ENCODE peak calls at places on chromosome 13, in ten cellular contexts. One of them, this sample, is unnamed.

GRCh38 chr13:87356314-87356713 is 314.9 kb upstream of the SLITRK5 start:
- DNase-seq in substantia nigra: no peak
- DNase-seq in left ventricle myocardium inferior: no peak
- DNase-seq in M059J: peak
- DNase-seq in IMR-90: no peak
- DNase-seq in neural crest cell: no peak
- DNase-seq in aorta: no peak
- DNase-seq in T-helper 1 cell: no peak
- DNase-seq in RWPE1: no peak
- DNase-seq in heart right ventricle: no peak
- DNase-seq in this sample: no peak

GRCh38 chr13:93328943-93329342 is 102.3 kb downstream of the GPC6 start:
- DNase-seq in left ventricle myocardium inferior: no peak
- DNase-seq in RWPE1: no peak
- DNase-seq in aorta: no peak
- DNase-seq in M059J: no peak
- DNase-seq in IMR-90: peak
- DNase-seq in heart right ventricle: no peak
- DNase-seq in T-helper 1 cell: no peak
- DNase-seq in substantia nigra: no peak
- DNase-seq in neural crest cell: no peak
- DNase-seq in this sample: no peak

GRCh38 chr13:43469791-43470190 is 317.0 kb downstream of the ENOX1 start:
- DNase-seq in neural crest cell: no peak
- DNase-seq in left ventricle myocardium inferior: no peak
- DNase-seq in IMR-90: peak
- DNase-seq in RWPE1: no peak
- DNase-seq in T-helper 1 cell: no peak
- DNase-seq in substantia nigra: no peak
- DNase-seq in heart right ventricle: no peak
- DNase-seq in aorta: no peak
- DNase-seq in M059J: no peak
- DNase-seq in this sample: no peak

GRCh38 chr13:100636441-100636840 is 38.2 kb downstream of the TMTC4 start:
- DNase-seq in RWPE1: no peak
- DNase-seq in T-helper 1 cell: no peak
- DNase-seq in M059J: no peak
- DNase-seq in substantia nigra: no peak
- DNase-seq in aorta: no peak
- DNase-seq in heart right ventricle: no peak
- DNase-seq in IMR-90: no peak
- DNase-seq in neural crest cell: no peak
- DNase-seq in left ventricle myocardium inferior: no peak
- DNase-seq in this sample: no peak

GRCh38 chr13:27797228-27797624 is 4.9 kb downstream of the GSX1 start:
- DNase-seq in RWPE1: peak
- DNase-seq in heart right ventricle: no peak
- DNase-seq in M059J: peak
- DNase-seq in neural crest cell: peak
- DNase-seq in left ventricle myocardium inferior: no peak
- DNase-seq in aorta: no peak
- DNase-seq in substantia nigra: no peak
- DNase-seq in IMR-90: peak
- DNase-seq in T-helper 1 cell: no peak
- DNase-seq in this sample: no peak

GRCh38 chr13:102395174-102395573 is 6.7 kb downstream of the FGF14 start:
- DNase-seq in T-helper 1 cell: no peak
- DNase-seq in neural crest cell: no peak
- DNase-seq in IMR-90: no peak
- DNase-seq in M059J: no peak
- DNase-seq in aorta: no peak
- DNase-seq in RWPE1: no peak
- DNase-seq in left ventricle myocardium inferior: no peak
- DNase-seq in substantia nigra: no peak
- DNase-seq in heart right ventricle: no peak
- DNase-seq in this sample: no peak

GRCh38 chr13:106297283-106297682 is 238.2 kb downstream of the EFNB2 start:
- DNase-seq in heart right ventricle: no peak
- DNase-seq in RWPE1: no peak
- DNase-seq in IMR-90: no peak
- DNase-seq in neural crest cell: no peak
- DNase-seq in aorta: no peak
- DNase-seq in substantia nigra: no peak
- DNase-seq in M059J: no peak
- DNase-seq in T-helper 1 cell: no peak
- DNase-seq in left ventricle myocardium inferior: no peak
- DNase-seq in this sample: no peak

GRCh38 chr13:101749584-101749983 is 297.1 kb downstream of the ITGBL1 start:
- DNase-seq in neural crest cell: no peak
- DNase-seq in T-helper 1 cell: no peak
- DNase-seq in M059J: no peak
- DNase-seq in left ventricle myocardium inferior: no peak
- DNase-seq in aorta: no peak
- DNase-seq in substantia nigra: no peak
- DNase-seq in heart right ventricle: no peak
- DNase-seq in IMR-90: no peak
- DNase-seq in RWPE1: no peak
- DNase-seq in this sample: no peak

GRCh38 chr13:34207334-34207733 is 389.4 kb downstream of the RFC3 start:
- DNase-seq in aorta: peak
- DNase-seq in IMR-90: peak
- DNase-seq in RWPE1: peak
- DNase-seq in M059J: peak
- DNase-seq in left ventricle myocardium inferior: peak
- DNase-seq in substantia nigra: no peak
- DNase-seq in heart right ventricle: peak
- DNase-seq in T-helper 1 cell: no peak
- DNase-seq in neural crest cell: no peak
- DNase-seq in this sample: no peak

GRCh38 chr13:96223231-96223630 is 133.3 kb downstream of the HS6ST3 start:
- DNase-seq in RWPE1: no peak
- DNase-seq in substantia nigra: no peak
- DNase-seq in M059J: no peak
- DNase-seq in heart right ventricle: peak
- DNase-seq in left ventricle myocardium inferior: peak
- DNase-seq in IMR-90: no peak
- DNase-seq in aorta: no peak
- DNase-seq in neural crest cell: no peak
- DNase-seq in T-helper 1 cell: no peak
- DNase-seq in this sample: no peak

GRCh38 chr13:52827839-52828238 is 20.6 kb downstream of the PCDH8 start:
- DNase-seq in neural crest cell: no peak
- DNase-seq in T-helper 1 cell: no peak
- DNase-seq in IMR-90: no peak
- DNase-seq in substantia nigra: no peak
- DNase-seq in heart right ventricle: no peak
- DNase-seq in RWPE1: no peak
- DNase-seq in M059J: no peak
- DNase-seq in left ventricle myocardium inferior: no peak
- DNase-seq in aorta: no peak
- DNase-seq in this sample: no peak

GRCh38 chr13:51834581-51835158 is 10.3 kb downstream of the TMEM272 start:
- DNase-seq in aorta: no peak
- DNase-seq in T-helper 1 cell: no peak
- DNase-seq in IMR-90: no peak
- DNase-seq in RWPE1: no peak
- DNase-seq in heart right ventricle: no peak
- DNase-seq in substantia nigra: no peak
- DNase-seq in M059J: no peak
- DNase-seq in left ventricle myocardium inferior: no peak
- DNase-seq in neural crest cell: no peak
- DNase-seq in this sample: no peak

GRCh38 chr13:97726664-97727235 is 226.7 kb upstream of the IPO5 start:
- DNase-seq in heart right ventricle: no peak
- DNase-seq in RWPE1: no peak
- DNase-seq in IMR-90: no peak
- DNase-seq in left ventricle myocardium inferior: no peak
- DNase-seq in neural crest cell: no peak
- DNase-seq in substantia nigra: no peak
- DNase-seq in aorta: no peak
- DNase-seq in M059J: no peak
- DNase-seq in T-helper 1 cell: no peak
- DNase-seq in this sample: no peak

GRCh38 chr13:91247768-91248167 is 99.7 kb upstream of the MIR17HG start:
- DNase-seq in substantia nigra: no peak
- DNase-seq in RWPE1: peak
- DNase-seq in heart right ventricle: no peak
- DNase-seq in T-helper 1 cell: no peak
- DNase-seq in IMR-90: no peak
- DNase-seq in left ventricle myocardium inferior: no peak
- DNase-seq in neural crest cell: no peak
- DNase-seq in M059J: no peak
- DNase-seq in aorta: no peak
- DNase-seq in this sample: no peak

GRCh38 chr13:54484166-54484565 is 1455.6 kb downstream of the OLFM4 start:
- DNase-seq in left ventricle myocardium inferior: no peak
- DNase-seq in aorta: no peak
- DNase-seq in IMR-90: no peak
- DNase-seq in RWPE1: no peak
- DNase-seq in neural crest cell: no peak
- DNase-seq in heart right ventricle: no peak
- DNase-seq in T-helper 1 cell: no peak
- DNase-seq in M059J: no peak
- DNase-seq in substantia nigra: no peak
- DNase-seq in this sample: no peak